ENCODE peak calls at places on chromosomes 3 and 15, in ten cellular contexts. H is tibial artery; Y is ovary; C is mesothelial cell of epicardium; G is fibroblast of pulmonary artery; I is endothelial cell; U is CD8-positive, alpha-beta T cell; P is B cell; V is cardiac fibroblast; Q is MCF 10A. B is an unnamed sample.

GRCh38 chr3:33438284-33438668 is 1.9 kb downstream of the UBP1 start:
- DNase-seq in C (no peak), H (no peak), Q (peak), V (peak), U (no peak), G (peak), P (no peak), Y (no peak), I (no peak), B (no peak)

GRCh38 chr3:23113455-23114171 is 89.5 kb upstream of the UBE2E2 start:
- DNase-seq in H (peak), P (no peak), V (peak), C (no peak), Y (no peak), U (no peak), I (no peak), G (peak), Q (peak), B (no peak)

GRCh38 chr3:48397767-48398681 is 26.0 kb downstream of the FBXW12 start:
- DNase-seq in V (no peak), P (no peak), H (no peak), I (no peak), Y (peak), G (no peak), C (no peak), U (peak), Q (no peak), B (no peak)

GRCh38 chr3:45551214-45552010 is 43.1 kb upstream of the LIMD1 start:
- DNase-seq in C (no peak), V (peak), Y (peak), G (peak), H (peak), Q (peak), I (no peak), P (no peak), U (no peak), B (peak)

GRCh38 chr15:65219137-65219536 is 7.9 kb upstream of the CILP start:
- DNase-seq in U (no peak), I (no peak), Y (no peak), V (no peak), C (no peak), G (no peak), H (no peak), Q (no peak), P (no peak), B (no peak)

GRCh38 chr3:66431494-66431893 is 69.3 kb downstream of the LRIG1 start:
- DNase-seq in C (no peak), P (no peak), V (peak), Y (no peak), H (no peak), G (peak), Q (peak), U (no peak), I (no peak), B (no peak)

GRCh38 chr3:58116161-58116955 is 94.4 kb downstream of the DNASE1L3 start:
- DNase-seq in G (no peak), P (peak), Q (no peak), U (peak), C (no peak), I (no peak), Y (no peak), H (no peak), V (no peak), B (no peak)

GRCh38 chr3:10292505-10293419 is at the start of gene GHRL:
- DNase-seq in Q (no peak), C (no peak), P (peak), H (no peak), I (no peak), U (no peak), Y (no peak), G (peak), V (peak), B (no peak)

GRCh38 chr3:99895106-99895705 is 77.5 kb downstream of the CMSS1 start:
- DNase-seq in Y (no peak), I (no peak), H (no peak), G (no peak), Q (no peak), C (no peak), U (no peak), V (no peak), P (no peak), B (no peak)

GRCh38 chr3:98041350-98041749 is 6.2 kb upstream of the GABRR3 start:
- DNase-seq in P (no peak), I (no peak), H (no peak), Q (no peak), C (no peak), Y (no peak), G (no peak), U (no peak), V (no peak), B (no peak)

GRCh38 chr3:177448987-177449975 is 252.0 kb upstream of the TBL1XR1 start:
- DNase-seq in Y (no peak), V (no peak), C (no peak), Q (peak), G (no peak), U (peak), P (no peak), I (no peak), H (no peak), B (no peak)

GRCh38 chr3:16512435-16513140 is 911 bp downstream of the RFTN1 start:
- DNase-seq in Y (peak), Q (no peak), G (no peak), C (no peak), V (no peak), U (peak), P (peak), H (peak), I (peak), B (no peak)

GRCh38 chr3:170778240-170779217 is 91.5 kb downstream of the RPL22L1 start:
- DNase-seq in I (no peak), G (no peak), V (no peak), U (no peak), Y (no peak), C (no peak), H (no peak), P (no peak), Q (no peak), B (no peak)

GRCh38 chr3:46183330-46183729 is 24.8 kb downstream of the CCR1 start:
- DNase-seq in C (no peak), H (no peak), V (no peak), G (no peak), Y (no peak), P (no peak), Q (no peak), U (no peak), I (no peak), B (no peak)

GRCh38 chr15:39442898-39443297 is 138.0 kb upstream of the THBS1 start:
- DNase-seq in Q (no peak), P (no peak), G (no peak), Y (no peak), C (no peak), I (no peak), H (no peak), V (no peak), U (no peak), B (no peak)

GRCh38 chr3:189909573-189909972 is 211.1 kb downstream of the P3H2 start:
- DNase-seq in U (no peak), G (no peak), C (no peak), H (no peak), Y (no peak), V (no peak), Q (peak), I (no peak), P (no peak), B (no peak)

GRCh38 chr3:106299300-106300098 is 430.7 kb upstream of the CBLB start:
- DNase-seq in U (no peak), P (no peak), C (no peak), I (no peak), Q (peak), Y (no peak), H (no peak), G (peak), V (peak), B (no peak)

GRCh38 chr3:22360977-22361376 is 610.0 kb upstream of the ZNF385D start:
- DNase-seq in G (peak), C (no peak), Y (no peak), I (no peak), V (peak), P (no peak), U (no peak), Q (peak), H (no peak), B (no peak)

GRCh38 chr3:145903472-145904013 is 257.4 kb downstream of the PLOD2 start:
- DNase-seq in U (no peak), C (no peak), Q (no peak), I (no peak), P (no peak), Y (no peak), V (no peak), G (no peak), H (no peak), B (no peak)

GRCh38 chr3:139281096-139281495 is 62.7 kb upstream of the MRPS22 start:
- DNase-seq in H (no peak), G (no peak), V (no peak), Q (no peak), P (no peak), Y (no peak), U (no peak), I (no peak), C (no peak), B (no peak)

GRCh38 chr3:177410734-177411133 is 213.5 kb upstream of the TBL1XR1 start:
- DNase-seq in P (peak), C (no peak), Y (no peak), G (no peak), V (no peak), U (peak), Q (no peak), H (no peak), I (no peak), B (no peak)

GRCh38 chr3:116001063-116001765 is 377.9 kb downstream of the GAP43 start:
- DNase-seq in C (no peak), U (no peak), P (no peak), Y (no peak), I (no peak), G (peak), H (no peak), V (peak), Q (no peak), B (no peak)

GRCh38 chr15:77329202-77329601 is 90.7 kb downstream of the PEAK1 start:
- DNase-seq in C (no peak), V (no peak), Q (no peak), I (no peak), P (no peak), U (no peak), G (no peak), Y (no peak), H (no peak), B (no peak)

DNA sequence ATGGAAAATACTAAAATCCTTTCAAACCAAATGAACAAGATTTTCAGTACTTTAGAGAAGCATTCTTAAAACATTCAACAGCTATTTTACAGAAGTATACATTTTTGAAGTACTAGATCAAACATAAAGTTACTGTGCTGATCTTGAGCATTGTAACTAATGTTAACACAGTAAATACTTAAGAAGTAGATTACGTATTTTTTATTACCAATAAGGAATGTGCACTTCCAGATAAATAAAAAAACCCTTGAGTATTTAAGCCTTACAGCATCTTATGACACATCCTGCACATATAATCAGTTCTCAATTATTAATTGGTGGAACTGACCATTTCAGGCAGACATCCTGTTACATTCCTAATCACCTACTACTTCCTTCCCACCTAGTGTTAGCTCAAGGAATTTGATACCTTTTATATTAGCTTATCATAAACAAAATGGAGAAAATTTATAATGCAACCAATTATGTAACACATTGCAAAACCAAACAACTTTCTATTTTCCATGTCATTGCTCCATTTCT is 32.8 kb downstream of the COPS2 start:
- DNase-seq in Q (no peak), U (no peak), H (no peak), Y (no peak), I (no peak), C (no peak), G (no peak), P (no peak), V (no peak), B (no peak)
- TF ChIP-seq CTCF in Q (no peak), U (no peak), H (no peak), Y (no peak), I (no peak), C (no peak), G (no peak), P (no peak), V (no peak), B (no peak)

GRCh38 chr3:50254577-50255250 is 14.2 kb upstream of the SEMA3B start:
- DNase-seq in C (no peak), Q (peak), G (peak), U (no peak), H (peak), P (no peak), Y (no peak), V (peak), I (peak), B (no peak)
- TF ChIP-seq CTCF in C (no peak), Q (no peak), G (no peak), U (no peak), H (no peak), P (no peak), Y (no peak), V (no peak), I (no peak), B (no peak)

GRCh38 chr3:43152649-43153048 is 46.8 kb upstream of the POMGNT2 start:
- DNase-seq in H (no peak), C (no peak), I (no peak), Q (no peak), U (no peak), G (peak), Y (no peak), P (no peak), V (peak), B (no peak)

GRCh38 chr3:43156812-43157455 is 51.1 kb upstream of the POMGNT2 start:
- DNase-seq in Q (no peak), Y (no peak), C (no peak), V (no peak), G (no peak), U (no peak), P (no peak), I (no peak), H (no peak), B (no peak)

GRCh38 chr3:43155016-43155415 is 49.1 kb upstream of the POMGNT2 start:
- DNase-seq in Y (no peak), Q (no peak), G (no peak), U (no peak), H (no peak), P (no peak), I (no peak), V (no peak), C (no peak), B (no peak)

GRCh38 chr3:43155464-43156121 is 49.7 kb upstream of the POMGNT2 start:
- DNase-seq in Y (peak), G (peak), I (peak), Q (peak), H (peak), P (no peak), U (no peak), V (peak), C (peak), B (no peak)

DNA sequence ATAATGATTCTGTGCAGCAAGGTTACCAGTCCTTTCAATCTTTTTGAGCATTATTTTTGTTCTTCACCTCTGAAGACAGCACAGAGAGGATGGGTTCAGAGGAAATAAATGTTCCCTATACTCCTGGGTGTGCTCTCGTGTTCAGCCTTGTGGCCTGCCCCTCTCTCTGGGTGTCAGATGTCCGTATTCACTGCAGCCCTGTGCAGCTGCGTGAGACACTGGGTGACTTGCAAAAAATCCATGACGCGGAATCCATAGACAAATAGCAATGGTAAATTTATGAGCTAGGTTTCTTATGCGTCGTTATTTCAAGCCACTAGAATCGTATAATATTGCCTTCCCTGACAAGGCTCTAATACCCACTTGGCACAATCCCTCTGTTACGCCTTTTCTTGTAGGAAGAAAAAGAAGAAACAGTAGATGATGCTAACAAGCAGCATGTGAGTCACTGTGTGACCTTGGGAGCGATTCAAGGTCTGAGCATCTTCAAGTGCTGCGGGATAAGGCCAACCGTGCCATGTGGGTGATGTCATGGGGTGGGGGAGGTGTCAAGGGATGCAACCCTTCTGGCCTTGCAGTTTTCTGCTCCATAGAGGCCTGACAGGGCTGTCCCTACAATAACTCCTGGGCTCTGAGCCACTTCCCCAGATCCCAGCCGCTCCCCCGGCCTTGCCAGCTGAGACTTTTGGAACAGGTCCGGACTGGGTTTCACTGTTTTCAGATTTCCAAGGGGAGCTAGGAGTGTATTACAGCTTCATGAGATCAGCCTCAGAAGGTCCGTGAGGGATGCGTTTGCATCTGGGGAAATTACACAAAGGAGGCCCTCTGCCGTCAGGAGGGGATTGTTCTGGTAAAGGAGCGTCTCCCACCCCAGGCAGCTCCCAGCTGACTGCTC is 47.6 kb upstream of the POMGNT2 start:
- DNase-seq in H (peak), Y (peak), U (no peak), C (peak), G (peak), Q (no peak), V (peak), P (no peak), I (no peak), B (no peak)
- TF ChIP-seq CTCF in H (no peak), Y (peak), U (no peak), C (no peak), G (peak), Q (no peak), V (no peak), P (no peak), I (no peak), B (no peak)

GRCh38 chr3:14369675-14370669 is 32.4 kb upstream of the SLC6A6 start:
- DNase-seq in C (no peak), G (no peak), I (peak), V (no peak), U (no peak), H (no peak), P (no peak), Y (peak), Q (peak), B (no peak)
- TF ChIP-seq CTCF in C (no peak), G (no peak), I (no peak), V (no peak), U (no peak), H (no peak), P (no peak), Y (no peak), Q (peak), B (no peak)

GRCh38 chr3:166902374-166902773 is 477.7 kb downstream of the ZBBX start:
- DNase-seq in U (no peak), I (no peak), V (no peak), P (no peak), G (peak), H (no peak), Y (no peak), Q (no peak), C (no peak), B (no peak)
- TF ChIP-seq CTCF in U (no peak), I (no peak), V (no peak), P (no peak), G (no peak), H (no peak), Y (no peak), Q (peak), C (peak), B (no peak)

GRCh38 chr15:90641581-90642463 is 75.3 kb upstream of the BLM start:
- DNase-seq in U (no peak), Y (no peak), Q (no peak), P (no peak), H (no peak), I (no peak), V (no peak), G (no peak), C (no peak), B (no peak)

GRCh38 chr15:90643301-90643632 is 73.9 kb upstream of the BLM start:
- DNase-seq in Y (no peak), I (no peak), G (no peak), P (no peak), Q (no peak), U (no peak), C (no peak), V (no peak), H (no peak), B (no peak)

GRCh38 chr15:90640862-90641261 is 76.3 kb upstream of the BLM start:
- DNase-seq in Y (no peak), V (no peak), G (no peak), U (no peak), C (no peak), I (no peak), P (no peak), H (no peak), Q (no peak), B (no peak)

GRCh38 chr15:90644526-90644925 is 72.6 kb upstream of the BLM start:
- DNase-seq in G (no peak), V (no peak), C (no peak), P (no peak), Q (no peak), U (no peak), I (no peak), H (no peak), Y (no peak), B (no peak)

DNA sequence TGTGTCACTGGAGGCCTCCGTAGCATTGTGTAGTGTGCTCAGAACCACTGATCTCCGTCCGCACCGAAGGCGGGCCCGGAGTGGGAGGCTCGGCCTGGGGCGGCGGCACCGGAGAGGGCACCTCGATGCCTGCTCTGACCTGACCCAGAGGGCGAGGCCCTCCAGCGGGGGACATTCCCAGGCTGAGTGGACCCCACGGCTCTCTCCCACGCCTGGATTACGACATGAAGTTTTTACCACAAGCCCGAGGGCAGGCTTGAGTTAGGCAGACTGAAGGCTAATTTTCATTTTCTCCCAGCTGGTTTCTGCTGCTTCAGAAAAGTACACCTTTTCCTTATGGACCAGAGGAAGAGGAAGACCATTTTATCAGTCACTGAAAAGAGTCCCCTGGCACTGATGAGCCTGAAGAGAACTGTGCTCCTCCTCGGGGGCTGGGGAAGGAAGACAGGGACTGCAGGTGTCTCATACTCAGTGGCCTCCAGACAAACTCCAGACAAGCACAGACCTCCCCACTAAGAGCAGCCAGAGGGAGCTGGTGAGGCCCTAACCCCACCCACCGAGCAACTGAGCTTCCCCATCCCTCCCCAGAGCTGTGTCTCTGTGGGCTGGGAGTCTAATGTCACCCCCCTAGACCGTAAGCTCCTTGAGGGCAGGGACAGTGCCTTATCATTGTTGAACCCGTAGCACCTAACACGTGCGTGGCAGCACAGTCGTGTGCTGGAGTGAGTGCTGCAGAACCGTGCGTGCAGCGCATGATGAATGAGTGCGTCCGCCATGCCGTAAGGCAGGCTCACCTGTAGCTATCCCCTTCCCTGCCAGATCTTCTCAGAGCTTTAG is 74.5 kb upstream of the BLM start:
- DNase-seq in Q (no peak), V (no peak), P (no peak), H (no peak), I (no peak), Y (no peak), U (no peak), C (no peak), G (no peak), B (no peak)
- TF ChIP-seq CTCF in Q (no peak), V (no peak), P (no peak), H (no peak), I (no peak), Y (no peak), U (no peak), C (no peak), G (peak), B (no peak)

GRCh38 chr15:29690765-29691475 is 131.3 kb downstream of the TJP1 start:
- DNase-seq in Y (no peak), G (peak), Q (peak), V (peak), P (no peak), H (no peak), I (no peak), U (no peak), C (no peak), B (no peak)
- TF ChIP-seq CTCF in Y (no peak), G (no peak), Q (no peak), V (no peak), P (no peak), H (no peak), I (no peak), U (no peak), C (no peak), B (no peak)

DNA sequence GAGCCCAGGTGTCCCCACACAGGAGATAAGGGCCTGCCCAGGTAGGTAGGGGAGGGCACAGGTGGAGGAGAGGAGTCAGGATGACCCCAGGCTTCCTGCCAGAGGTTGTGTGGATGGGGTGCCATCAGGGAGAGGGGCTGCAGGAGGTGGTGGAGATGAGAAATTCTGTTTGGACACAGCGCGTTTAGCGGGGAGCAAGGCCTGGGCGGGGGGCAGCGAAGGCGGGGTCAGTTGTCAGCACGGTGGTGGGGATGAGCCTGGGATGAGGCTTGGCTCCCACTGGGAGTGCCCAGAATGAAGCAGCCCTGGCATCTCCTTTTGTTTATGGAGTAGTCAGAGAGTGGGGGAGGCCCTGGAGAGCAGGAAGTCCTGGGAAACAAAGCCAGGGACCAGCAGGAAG is 14.6 kb downstream of the RNF123 start:
- DNase-seq in V (no peak), Q (no peak), U (no peak), C (no peak), P (no peak), I (no peak), G (no peak), H (no peak), Y (no peak), B (no peak)
- TF ChIP-seq CTCF in V (no peak), Q (no peak), U (no peak), C (no peak), P (no peak), I (no peak), G (no peak), H (no peak), Y (no peak), B (no peak)

B was measured in omental fat pad.